ENCODE peak calls at places on chromosomes 6 and 20, in six cellular contexts. E, K, R, S, X and I are unnamed samples.

GRCh38 chr20:17690144-17690543 is 8.1 kb upstream of the RRBP1 start:
- DNase-seq in E (no peak), X (no peak), R (no peak), S (no peak), K (no peak), I (no peak)

GRCh38 chr20:61951695-61952533 is 113.8 kb downstream of the TAF4 start:
- DNase-seq in K (no peak), X (peak; percentile 83), E (peak; percentile 54), S (no peak), R (no peak), I (no peak)

GRCh38 chr6:140909620-140910019 is 1223.1 kb upstream of the GJE1 start:
- DNase-seq in X (no peak), E (no peak), S (no peak), K (no peak), R (no peak), I (no peak)

GRCh38 chr6:105359419-105360366 is 43.2 kb downstream of the PREP start:
- DNase-seq in X (no peak), R (no peak), S (no peak), K (no peak), E (no peak), I (no peak)

GRCh38 chr20:45432294-45432693 is 16.4 kb downstream of the PIGT start:
- DNase-seq in R (peak; percentile 48), X (no peak), K (no peak), E (no peak), S (no peak), I (no peak)

GRCh38 chr6:150775400-150775799 is 90.1 kb upstream of the MTHFD1L start:
- DNase-seq in X (no peak), E (no peak), S (no peak), K (no peak), R (no peak), I (no peak)

GRCh38 chr6:25889877-25890853 is 16.1 kb upstream of the SLC17A3 start:
- DNase-seq in E (no peak), R (no peak), K (no peak), S (no peak), X (peak; percentile 70), I (no peak)

GRCh38 chr20:41087777-41088176 is 49.6 kb upstream of the PLCG1 start:
- DNase-seq in X (no peak), S (no peak), K (no peak), R (no peak), E (no peak), I (no peak)

GRCh38 chr6:168124921-168125320 is 45.9 kb upstream of the FRMD1 start:
- DNase-seq in K (no peak), R (no peak), E (no peak), S (no peak), X (no peak), I (no peak)